ENCODE peak calls at places on chromosome 13, in six cellular contexts. F, B, E, R, W and G are unnamed samples.

GRCh38 chr13:25688524-25688923 is 316.8 kb downstream of the ATP8A2 start:
- DNase-seq in B (no peak), E (no peak), R (no peak), W (no peak), F (no peak), G (no peak)

GRCh38 chr13:109715902-109716301 is 70.5 kb downstream of the IRS2 start:
- DNase-seq in E (peak; percentile 78), W (no peak), F (no peak), B (no peak), R (peak; percentile 50), G (no peak)

GRCh38 chr13:74931698-74932433 is 550.1 kb downstream of the TBC1D4 start:
- DNase-seq in R (no peak), E (no peak), B (peak; percentile 10), F (no peak), W (no peak), G (no peak)

GRCh38 chr13:24038405-24038804 is 122.1 kb upstream of the SPATA13 start:
- DNase-seq in R (no peak), E (no peak), F (no peak), B (no peak), W (no peak), G (no peak)

GRCh38 chr13:99174533-99175100 is 26.0 kb upstream of the UBAC2 start:
- DNase-seq in B (no peak), R (no peak), F (no peak), E (no peak), W (no peak), G (no peak)

GRCh38 chr13:28037399-28037798 is 48.9 kb upstream of the URAD start:
- DNase-seq in E (no peak), W (no peak), F (no peak), R (no peak), B (no peak), G (no peak)

GRCh38 chr13:24353736-24354135 is 44.4 kb downstream of the C1QTNF9 start:
- DNase-seq in W (no peak), E (no peak), R (no peak), F (no peak), B (no peak), G (no peak)

GRCh38 chr13:110346661-110347067 is 39.6 kb downstream of the COL4A2 start:
- DNase-seq in W (no peak), E (peak; percentile 63), F (no peak), R (no peak), B (no peak), G (no peak)

GRCh38 chr13:46949211-46949610 is 52.4 kb upstream of the HTR2A start:
- DNase-seq in W (no peak), R (no peak), F (no peak), E (no peak), B (no peak), G (no peak)

GRCh38 chr13:44816701-44817684 is 172.3 kb downstream of the NUFIP1 start:
- DNase-seq in W (no peak), E (no peak), B (no peak), R (no peak), F (no peak), G (no peak)

GRCh38 chr13:44819245-44819644 is 170.0 kb downstream of the NUFIP1 start:
- DNase-seq in R (peak; percentile 38), W (no peak), B (no peak), E (no peak), F (no peak), G (no peak)

GRCh38 chr13:44819762-44820161 is 169.5 kb downstream of the NUFIP1 start:
- DNase-seq in F (no peak), R (no peak), W (no peak), E (no peak), B (no peak), G (no peak)

GRCh38 chr13:44818016-44818415 is 171.3 kb downstream of the NUFIP1 start:
- DNase-seq in F (no peak), R (no peak), W (no peak), E (no peak), B (no peak), G (no peak)

GRCh38 chr13:44818428-44818827 is 170.8 kb downstream of the NUFIP1 start:
- DNase-seq in R (peak; percentile 29), B (no peak), W (no peak), F (no peak), E (no peak), G (no peak)
- TF ChIP-seq CTCF in R (peak; percentile 28), B (no peak), W (no peak), F (no peak), E (peak; percentile 8), G (no peak)

GRCh38 chr13:48876289-48876688 is 99.4 kb upstream of the FNDC3A start:
- DNase-seq in R (no peak), W (no peak), E (no peak), F (no peak), B (no peak), G (no peak)

GRCh38 chr13:48874165-48874564 is 101.5 kb upstream of the FNDC3A start:
- DNase-seq in B (no peak), F (no peak), W (no peak), R (no peak), E (no peak), G (no peak)

GRCh38 chr13:48873081-48873480 is 102.6 kb upstream of the FNDC3A start:
- DNase-seq in R (no peak), W (no peak), F (no peak), B (no peak), E (no peak), G (no peak)

GRCh38 chr13:48875071-48875470 is 100.6 kb upstream of the FNDC3A start:
- DNase-seq in F (no peak), W (no peak), B (no peak), E (no peak), R (no peak), G (no peak)

GRCh38 chr13:48873598-48873997 is 102.1 kb upstream of the FNDC3A start:
- DNase-seq in B (no peak), W (no peak), R (no peak), E (no peak), F (peak; percentile 23), G (no peak)
- TF ChIP-seq CTCF in B (peak; percentile 10), W (no peak), R (no peak), E (no peak), F (no peak), G (no peak)

GRCh38 chr13:44412341-44412935 is 38.8 kb downstream of the SERP2 start:
- DNase-seq in R (no peak), B (no peak), E (peak; percentile 37), W (no peak), F (no peak), G (no peak)

GRCh38 chr13:44407891-44408290 is 34.3 kb downstream of the SERP2 start:
- DNase-seq in B (no peak), R (no peak), F (no peak), E (peak; percentile 41), W (no peak), G (no peak)

GRCh38 chr13:44409595-44409994 is 36.0 kb downstream of the SERP2 start:
- DNase-seq in F (no peak), W (no peak), R (no peak), B (no peak), E (peak; percentile 18), G (no peak)

GRCh38 chr13:44411841-44412240 is 38.2 kb downstream of the SERP2 start:
- DNase-seq in B (no peak), W (no peak), F (no peak), R (no peak), E (no peak), G (no peak)

GRCh38 chr13:44410328-44410859 is 36.8 kb downstream of the SERP2 start:
- DNase-seq in B (no peak), E (peak; percentile 28), F (no peak), R (no peak), W (no peak), G (no peak)
- TF ChIP-seq CTCF in B (no peak), E (no peak), F (no peak), R (no peak), W (no peak), G (no peak)

GRCh38 chr13:113105032-113105993 is at the start of gene F7:
- DNase-seq in F (no peak), W (no peak), B (no peak), E (no peak), R (peak; percentile 27), G (no peak)

GRCh38 chr13:113106053-113106452 is 462 bp downstream of the F7 start:
- DNase-seq in B (no peak), E (no peak), R (no peak), F (no peak), W (no peak), G (no peak)

GRCh38 chr13:113106666-113107065 is 1.1 kb downstream of the F7 start:
- DNase-seq in R (no peak), E (no peak), B (no peak), W (no peak), F (no peak), G (no peak)

GRCh38 chr13:113102727-113103126 is 2.9 kb upstream of the F7 start:
- DNase-seq in W (no peak), R (no peak), F (no peak), E (no peak), B (no peak), G (no peak)

GRCh38 chr13:113103646-113104045 is 1.9 kb upstream of the F7 start:
- DNase-seq in B (no peak), W (no peak), F (no peak), E (no peak), R (no peak), G (no peak)
- TF ChIP-seq CTCF in B (no peak), W (no peak), F (no peak), E (no peak), R (no peak), G (no peak)

DNA sequence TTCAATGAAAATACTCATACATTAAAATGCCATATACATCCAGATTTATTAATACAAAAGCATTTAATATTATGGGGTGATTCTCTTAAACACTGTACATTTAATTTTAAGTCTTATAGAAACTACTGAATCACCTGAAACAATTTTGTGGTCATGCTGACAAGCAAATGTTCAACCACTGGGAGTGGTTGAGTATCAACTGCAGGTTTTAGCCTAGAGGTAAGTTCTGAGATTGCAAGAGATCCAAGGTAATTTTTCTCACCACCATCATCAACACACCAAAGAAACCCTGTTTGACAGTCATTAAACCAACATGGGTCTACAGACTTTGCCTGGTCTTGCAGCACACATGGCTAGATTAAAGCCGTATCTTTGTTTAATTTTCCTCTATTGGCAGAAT is 196.3 kb downstream of the LHFPL6 start:
- DNase-seq in F (no peak), W (no peak), R (no peak), B (no peak), E (no peak), G (no peak)
- TF ChIP-seq CTCF in F (no peak), W (no peak), R (no peak), B (no peak), E (no peak), G (no peak)

GRCh38 chr13:50805805-50806204 is 37.7 kb downstream of the DLEU7 start:
- DNase-seq in W (no peak), B (no peak), F (no peak), E (no peak), R (no peak), G (no peak)
- TF ChIP-seq CTCF in W (no peak), B (no peak), F (no peak), E (no peak), R (no peak), G (no peak)

GRCh38 chr13:76885203-76886004 is 801 bp downstream of the KCTD12 start:
- DNase-seq in B (no peak), W (peak; percentile 83), F (peak; percentile 57), E (peak; percentile 86), R (peak; percentile 73), G (peak; percentile 56)
- TF ChIP-seq CTCF in B (peak; percentile 59), W (no peak), F (no peak), E (peak; percentile 51), R (peak; percentile 44), G (no peak)